ENCODE peak calls at places on chromosomes 6 and 20, in nine cellular contexts. T is astrocyte of the spinal cord, G is mucosa of descending colon, F is left ventricle myocardium inferior, O is A673, H is GM06990, U is kidney epithelial cell, V is gastrocnemius medialis, W is stomach. M is an unnamed sample.

GRCh38 chr6:122780114-122780513 is 598 bp downstream of the FABP7 start:
- DNase-seq in F (no peak), T (no peak), V (no peak), U (no peak), O (no peak), H (no peak), G (no peak), W (no peak), M (no peak)

GRCh38 chr20:63268671-63269439 is 3.8 kb upstream of the ARFGAP1 start:
- DNase-seq in U (no peak), G (no peak), W (no peak), O (no peak), H (no peak), T (no peak), V (no peak), F (no peak), M (no peak)

GRCh38 chr6:13678255-13678983 is 33.2 kb downstream of the RANBP9 start:
- DNase-seq in F (no peak), O (no peak), H (no peak), G (no peak), V (no peak), U (no peak), W (no peak), T (no peak), M (no peak)

GRCh38 chr6:56528412-56528841 is 114.3 kb downstream of the DST start:
- DNase-seq in U (peak; percentile 55), W (no peak), F (no peak), V (no peak), H (no peak), G (no peak), O (no peak), T (peak; percentile 96), M (peak; percentile 67)

GRCh38 chr20:41045680-41046079 is 17.1 kb downstream of the TOP1 start:
- DNase-seq in O (no peak), G (no peak), F (no peak), H (no peak), V (no peak), T (no peak), U (no peak), W (no peak), M (no peak)

GRCh38 chr6:65638047-65638831 is 68.8 kb downstream of the EYS start:
- DNase-seq in O (peak; percentile 13), H (no peak), W (no peak), V (no peak), G (peak; percentile 29), T (no peak), F (no peak), U (no peak), M (no peak)

GRCh38 chr20:21048841-21049273 is 57.3 kb downstream of the LINC00237 start:
- DNase-seq in F (peak; percentile 20), H (peak; percentile 17), W (peak; percentile 39), T (no peak), G (no peak), O (peak; percentile 59), V (no peak), U (no peak), M (no peak)

GRCh38 chr6:168198302-168199180 is 119.5 kb upstream of the FRMD1 start:
- DNase-seq in G (no peak), T (no peak), O (no peak), U (no peak), W (no peak), F (no peak), H (no peak), V (no peak), M (no peak)

GRCh38 chr6:39930540-39930939 is 3.7 kb downstream of the MOCS1 start:
- DNase-seq in O (no peak), U (no peak), H (no peak), G (no peak), W (no peak), F (no peak), V (peak; percentile 59), T (no peak), M (no peak)

GRCh38 chr6:110566346-110567125 is 90.1 kb upstream of the SLC22A16 start:
- DNase-seq in G (peak; percentile 70), T (no peak), H (no peak), U (no peak), F (peak; percentile 35), V (no peak), O (no peak), W (no peak), M (no peak)
- H3K4me3 ChIP-seq in G (no peak overlapping the region), T (no peak overlapping the region), H (no peak overlapping the region), U (no peak overlapping the region), F (no peak overlapping the region), V (no peak overlapping the region), O (no peak overlapping the region), W (no peak overlapping the region), M (no peak overlapping the region)

DNA sequence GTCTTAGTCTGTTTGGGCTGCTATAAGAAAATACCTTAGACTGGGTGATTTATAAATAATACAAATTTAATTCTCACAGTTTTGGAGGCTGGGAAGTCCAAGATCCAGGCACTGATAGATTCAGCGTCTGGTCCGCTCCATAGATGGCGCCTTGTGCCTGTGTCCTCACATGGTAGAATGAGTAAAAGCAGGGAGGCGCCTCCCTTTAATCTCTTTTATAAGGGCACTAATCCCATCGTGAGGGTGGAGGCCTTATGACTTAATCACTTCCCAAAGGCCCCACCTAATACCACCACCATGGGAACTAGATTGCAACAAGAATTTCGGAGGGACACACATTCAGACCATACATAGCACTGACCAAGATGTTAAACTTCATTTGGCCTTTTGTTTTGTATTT is 91.2 kb upstream of the TMEM181 start:
- DNase-seq in U (no peak), O (peak; percentile 62), F (no peak), G (no peak), T (no peak), H (no peak), V (no peak), W (no peak), M (no peak)
- TF ChIP-seq CTCF in U (no peak), O (peak; percentile 46), F (no peak), G (no peak), T (no peak), H (no peak), V (no peak), W (no peak), M (peak; percentile 17)

GRCh38 chr6:106084973-106085686 is 1.0 kb upstream of the PRDM1 start:
- DNase-seq in G (no peak), O (no peak), W (no peak), U (no peak), V (no peak), T (peak; percentile 43), H (no peak), F (no peak), M (no peak)
- H3K4me3 ChIP-seq in G (no peak overlapping the region), O (peak overlapping the region; percentile 49), W (peak overlapping the region; percentile 56), U (peak overlapping the region; percentile 60), V (peak overlapping the region; percentile 53), T (peak overlapping the region; percentile 67), H (peak overlapping the region; percentile 70), F (peak overlapping the region; percentile 66), M (peak overlapping the region; percentile 74)

GRCh38 chr20:19981091-19981490 is 36.1 kb upstream of the NAA20 start:
- DNase-seq in F (no peak), V (no peak), W (no peak), H (no peak), O (peak; percentile 24), T (peak; percentile 42), G (no peak), U (peak; percentile 41), M (no peak)

GRCh38 chr20:19977373-19977770 is 39.8 kb upstream of the NAA20 start:
- DNase-seq in G (no peak), F (no peak), W (no peak), V (no peak), O (no peak), U (no peak), T (no peak), H (no peak), M (no peak)

GRCh38 chr20:19976595-19977372 is 40.4 kb upstream of the NAA20 start:
- DNase-seq in G (no peak), H (no peak), U (peak; percentile 81), O (no peak), T (peak; percentile 92), W (peak; percentile 62), V (no peak), F (peak; percentile 70), M (no peak)

GRCh38 chr20:19975901-19976300 is 41.3 kb upstream of the NAA20 start:
- DNase-seq in T (peak; percentile 37), V (no peak), W (peak; percentile 46), F (no peak), H (no peak), O (no peak), G (no peak), U (no peak), M (no peak)

DNA sequence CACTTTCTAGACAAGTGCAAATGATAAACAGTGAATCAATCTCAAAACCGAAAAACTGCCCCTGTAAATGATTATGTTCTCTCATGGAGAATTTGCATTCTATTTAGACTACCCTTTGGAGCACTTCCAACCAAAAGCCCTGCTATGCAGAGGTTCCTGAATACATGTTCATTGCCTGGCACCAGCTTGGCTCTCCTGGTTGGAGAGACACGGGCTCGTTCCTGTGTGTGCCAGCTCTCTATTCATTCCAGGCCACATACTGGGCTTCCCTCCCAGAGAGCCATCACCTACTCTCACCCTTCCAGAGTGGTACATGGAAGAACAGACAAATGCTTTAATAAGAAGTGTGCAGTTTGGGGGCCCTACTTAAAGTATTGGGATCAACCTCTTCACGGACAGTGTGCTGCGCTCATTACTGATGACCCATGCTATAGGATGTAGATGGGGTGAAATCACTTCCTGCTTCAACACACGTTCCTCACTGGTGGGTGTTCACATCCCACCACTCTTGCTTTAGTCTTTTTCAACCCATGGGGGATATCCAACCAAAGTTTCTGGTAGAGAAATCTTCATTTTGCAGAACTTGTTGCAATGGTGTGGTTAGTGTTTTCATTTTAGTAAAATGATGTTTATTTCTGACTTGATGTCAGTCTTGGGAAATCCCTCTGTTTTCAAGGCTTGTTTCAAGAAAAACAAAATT is 38.5 kb upstream of the NAA20 start:
- DNase-seq in O (no peak), V (no peak), T (no peak), W (no peak), G (no peak), H (no peak), F (peak; percentile 62), U (no peak), M (no peak)
- TF ChIP-seq CTCF in O (no peak), V (no peak), T (no peak), W (no peak), G (no peak), H (no peak), F (no peak), U (no peak), M (no peak)

DNA sequence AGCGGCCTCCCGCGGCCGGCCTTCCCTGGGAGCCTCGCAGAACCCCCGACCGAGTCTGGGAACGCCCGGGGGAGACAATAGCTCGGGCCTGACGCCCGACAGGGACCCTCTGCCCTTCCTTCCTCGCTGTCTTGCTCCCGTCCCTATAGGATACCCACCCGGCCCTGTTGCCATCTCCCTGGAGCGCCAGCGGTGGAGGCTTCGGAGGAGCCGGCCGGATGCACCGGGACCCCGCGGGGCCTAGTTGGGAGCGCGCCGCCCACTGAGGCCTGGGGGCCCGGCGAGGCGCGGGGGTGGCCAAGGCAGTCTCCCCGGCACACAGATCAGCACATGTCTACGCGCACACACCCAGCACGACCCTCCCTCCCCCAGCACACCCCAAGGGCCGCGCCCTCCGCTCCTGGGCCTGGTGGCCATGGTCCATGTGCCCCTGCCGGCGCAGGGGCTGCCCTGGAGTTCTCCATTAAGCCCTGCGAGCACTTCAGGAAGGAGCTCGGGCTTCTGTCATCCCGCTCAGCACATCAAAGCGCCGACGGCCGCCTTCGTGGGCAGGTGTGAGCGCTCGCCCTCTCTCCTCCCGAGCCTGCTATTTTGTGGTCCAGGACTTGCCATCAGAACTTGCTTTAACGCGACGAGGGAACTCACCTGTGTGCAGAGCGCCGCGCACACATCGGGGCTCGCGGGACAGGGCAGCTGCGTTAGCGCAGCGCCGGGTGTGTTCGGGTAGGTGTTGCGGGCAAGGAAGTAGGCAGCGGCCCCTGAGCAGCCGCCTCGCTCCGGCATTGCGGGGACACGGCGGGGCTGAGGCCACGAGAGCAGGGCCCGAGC is 3.7 kb downstream of the FOXF2 start:
- DNase-seq in H (no peak), O (no peak), V (no peak), G (no peak), U (no peak), T (no peak), W (peak; percentile 23), F (no peak), M (no peak)
- H3K4me3 ChIP-seq in H (no peak overlapping the region), O (no peak overlapping the region), V (peak overlapping the region; percentile 27), G (no peak overlapping the region), U (no peak overlapping the region), T (peak overlapping the region; percentile 50), W (peak overlapping the region; percentile 61), F (peak overlapping the region; percentile 48), M (no peak overlapping the region)

M was measured in AG09309.